ENCODE peak calls at places on chromosomes 5 and 9, in five cellular contexts. N is GM23338, A is HCT116, Z is neural progenitor cell, V is GM12878. F is an unnamed sample. For H4K20me1 and H3K4me1, the result is how much of the 10 kb centered on the place peaks cover.

GRCh38 chr5:21152611-21153010 is 1164.6 kb upstream of the CDH18 start:
- DNase-seq in N (no peak), A (no peak), Z (no peak), V (no peak), F (peak)

GRCh38 chr5:132012385-132013005 is 1.0 kb upstream of the ACSL6 start:
- DNase-seq in N (peak), A (no peak), Z (peak), V (no peak), F (peak)

GRCh38 chr9:97740848-97741821 is 44.0 kb upstream of the XPA start:
- DNase-seq in N (peak), A (no peak), Z (peak), V (no peak), F (peak)

GRCh38 chr5:53930457-53930856 is 370.0 kb downstream of the NDUFS4 start:
- DNase-seq in N (no peak), A (no peak), Z (no peak), V (no peak), F (no peak)

GRCh38 chr5:106876665-106877194 is 794.0 kb downstream of the EFNA5 start:
- DNase-seq in N (peak), A (no peak), Z (peak), V (no peak), F (no peak)

GRCh38 chr9:27572918-27573698 is at the start of gene C9orf72:
- DNase-seq in N (peak), A (no peak), Z (peak), V (no peak), F (peak)

GRCh38 chr9:134525841-134526797 is 115.5 kb upstream of the COL5A1 start:
- DNase-seq in N (no peak), A (no peak), Z (no peak), V (no peak), F (peak)

GRCh38 chr9:85900504-85901201 is 40.3 kb upstream of the NAA35 start:
- DNase-seq in N (peak), A (peak), Z (peak), V (no peak), F (peak)

GRCh38 chr9:119974026-119974425 is 604.8 kb upstream of the BRINP1 start:
- DNase-seq in N (no peak), A (no peak), Z (no peak), V (no peak), F (no peak)

GRCh38 chr5:171492781-171493180 is 73.3 kb downstream of the FGF18 start:
- DNase-seq in N (peak), A (peak), Z (no peak), V (no peak), F (no peak)

GRCh38 chr9:5113994-5114748 is 71.3 kb downstream of the INSL6 start:
- DNase-seq in N (no peak), A (no peak), Z (no peak), V (no peak), F (no peak)

GRCh38 chr5:160894-161540 is 30.3 kb upstream of the LRRC14B start:
- DNase-seq in N (no peak), A (no peak), Z (no peak), V (no peak), F (peak)

GRCh38 chr9:121283856-121284732 is 16.1 kb downstream of the GSN start:
- DNase-seq in N (no peak), A (no peak), Z (peak), V (no peak), F (no peak)

GRCh38 chr5:76820491-76820890 is 1.7 kb downstream of the F2RL1 start:
- DNase-seq in N (no peak), A (no peak), Z (no peak), V (no peak), F (no peak)

GRCh38 chr5:170145462-170145861 is 39.8 kb downstream of the FOXI1 start:
- DNase-seq in N (no peak), A (peak), Z (no peak), V (no peak), F (no peak)

GRCh38 chr5:94969174-94969573 is 315.7 kb downstream of the MCTP1 start:
- DNase-seq in N (peak), A (peak), Z (peak), V (no peak), F (no peak)

GRCh38 chr9:37952731-37953130 is 48.8 kb upstream of the SLC25A51 start:
- DNase-seq in N (no peak), A (no peak), Z (no peak), V (no peak), F (peak)

GRCh38 chr5:40043916-40044315 is 619.1 kb upstream of the DAB2 start:
- DNase-seq in N (no peak), A (no peak), Z (no peak), V (no peak), F (no peak)

GRCh38 chr9:89923961-89924504 is 319.2 kb downstream of the GADD45G start:
- DNase-seq in N (peak), A (no peak), Z (no peak), V (no peak), F (no peak)

GRCh38 chr9:117763314-117763713 is 59.1 kb downstream of the TLR4 start:
- DNase-seq in N (no peak), A (no peak), Z (no peak), V (no peak), F (no peak)

GRCh38 chr5:173969167-173970049 is 19.6 kb upstream of the C5orf47 start:
- DNase-seq in N (no peak), A (no peak), Z (peak), V (no peak), F (peak)

GRCh38 chr5:58462154-58462553 is 2.3 kb upstream of the PLK2 start:
- DNase-seq in N (peak), A (peak), Z (no peak), V (no peak), F (peak)

GRCh38 chr5:122316652-122317051 is 4.6 kb downstream of the SNCAIP start:
- DNase-seq in N (no peak), A (no peak), Z (no peak), V (no peak), F (no peak)

GRCh38 chr5:171676286-171676944 is 109.2 kb upstream of the SMIM23 start:
- DNase-seq in N (no peak), A (no peak), Z (no peak), V (no peak), F (no peak)

GRCh38 chr5:160001457-160001856 is 7.5 kb upstream of the TTC1 start:
- DNase-seq in N (no peak), A (no peak), Z (no peak), V (no peak), F (no peak)

GRCh38 chr5:33994845-33995244 is 10.4 kb upstream of the SLC45A2 start:
- DNase-seq in N (no peak), A (no peak), Z (no peak), V (no peak), F (peak)

GRCh38 chr5:127072861-127073846 is at the start of gene C5orf63:
- DNase-seq in N (peak), A (peak), Z (no peak), V (peak), F (peak)

GRCh38 chr5:1763548-1763911 is 36.1 kb downstream of the MRPL36 start:
- DNase-seq in N (peak), A (peak), Z (peak), V (no peak), F (peak)

GRCh38 chr9:121954477-121955175 is 138.5 kb downstream of the TTLL11 start:
- DNase-seq in N (no peak), A (no peak), Z (no peak), V (no peak), F (no peak)

GRCh38 chr9:132019702-132020101 is 60.0 kb downstream of the MED27 start:
- DNase-seq in N (no peak), A (no peak), Z (no peak), V (no peak), F (no peak)
- H4K20me1 ChIP-seq in N (under half), A (under half), Z (half or more), V (under half), F (half or more)

DNA sequence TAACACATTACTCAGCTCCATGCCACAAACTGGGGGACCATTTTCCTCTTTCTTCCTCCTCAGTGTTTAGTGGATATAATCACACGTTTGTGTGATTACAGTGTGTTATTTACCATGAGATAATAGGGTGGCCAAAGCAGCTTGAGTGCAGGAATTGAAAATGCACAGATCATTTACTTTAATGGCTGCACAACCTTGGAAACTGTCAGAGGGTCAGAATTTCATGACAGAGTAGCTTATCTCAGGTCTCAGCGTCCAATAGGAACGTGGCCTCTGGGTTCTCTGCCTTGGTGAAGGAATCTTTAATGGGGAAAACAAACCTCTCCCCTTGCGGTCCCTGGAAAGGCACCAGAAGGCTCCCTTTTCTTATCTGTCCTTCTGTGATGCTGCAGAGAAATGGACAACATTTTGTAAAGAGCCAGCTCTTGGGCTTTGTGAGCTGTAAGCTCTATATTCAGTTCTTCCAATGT is 87.4 kb upstream of the CD180 start:
- DNase-seq in N (no peak), A (no peak), Z (no peak), V (no peak), F (no peak)
- H3K4me1 ChIP-seq in N (under half), A (under half), Z (under half), V (under half), F (under half)

DNA sequence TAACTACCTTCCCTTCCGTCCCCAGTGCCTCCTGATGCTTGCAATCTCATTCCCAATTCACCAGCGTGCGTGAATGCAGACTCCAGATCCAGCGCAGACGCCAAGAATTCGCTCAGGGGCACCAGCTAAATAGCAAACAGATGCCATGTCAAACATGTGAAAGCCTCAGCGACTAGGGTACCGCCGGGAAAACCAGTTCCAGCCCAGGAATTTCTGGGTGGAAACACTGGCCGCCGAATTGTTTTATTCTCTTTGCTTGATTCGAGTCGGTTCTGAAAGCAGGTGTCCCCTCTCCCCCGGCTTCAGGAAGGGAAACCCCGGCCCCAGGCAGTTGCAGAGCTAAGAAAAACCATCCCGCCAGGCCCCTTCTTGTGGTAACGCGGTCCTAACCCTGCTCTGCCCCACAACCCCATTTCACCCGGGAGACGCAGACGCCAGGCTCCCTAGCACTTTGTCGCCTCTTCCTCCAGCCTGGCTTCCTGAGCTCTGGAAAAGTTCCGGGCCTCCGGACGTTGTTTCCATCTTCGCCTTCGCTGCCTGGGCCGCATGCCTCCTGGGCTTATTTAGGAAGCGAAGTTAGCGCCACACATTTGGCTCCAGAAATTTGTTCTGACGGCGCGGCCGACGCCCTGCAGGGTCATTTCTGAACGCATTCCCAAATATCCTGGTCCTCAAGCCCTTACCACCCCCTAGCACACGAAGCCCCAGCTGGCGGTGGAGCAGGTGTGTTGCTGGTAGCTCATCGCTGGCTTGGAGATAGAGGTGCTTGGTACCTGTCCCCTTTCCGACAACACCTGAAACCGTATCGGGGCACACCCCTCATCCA is 649 bp upstream of the LVRN start:
- DNase-seq in N (peak), A (no peak), Z (peak), V (no peak), F (peak)
- H2AFZ ChIP-seq in N (peak), A (no peak), Z (peak), V (no peak), F (peak)

DNA sequence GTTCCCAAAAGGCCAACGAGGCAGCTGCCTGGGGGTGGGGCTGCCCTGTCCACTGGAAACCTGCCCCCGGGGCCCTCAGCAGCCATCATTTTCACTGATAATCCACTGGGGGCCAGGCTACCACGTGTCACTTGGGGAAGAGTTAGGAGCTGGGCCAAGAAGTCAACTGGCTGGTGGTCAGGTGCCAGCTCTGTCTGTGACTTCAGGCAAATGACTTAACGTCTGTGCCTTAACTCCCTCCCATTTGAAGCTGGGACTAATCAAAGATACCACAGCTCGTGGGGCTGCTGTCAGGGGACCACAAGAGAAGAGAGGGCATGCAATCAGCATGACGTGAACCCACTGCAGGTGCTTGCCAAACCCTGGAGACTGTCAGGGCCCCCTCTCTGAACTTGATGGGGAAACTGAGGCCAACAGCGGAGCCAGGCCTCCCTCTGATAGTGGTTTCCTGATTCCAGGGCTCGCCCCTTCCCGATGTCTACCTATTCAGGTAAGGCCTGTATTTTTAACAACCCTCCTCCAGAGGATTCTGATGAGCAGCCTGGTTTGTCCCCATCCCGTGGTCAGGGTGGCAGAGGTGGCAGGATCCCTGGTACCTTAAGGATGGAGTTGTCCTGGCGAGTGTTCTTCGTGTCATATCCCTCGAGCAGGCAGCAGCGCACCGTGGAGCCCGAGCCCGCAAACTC is 12.3 kb upstream of the DPM2 start:
- DNase-seq in N (no peak), A (no peak), Z (no peak), V (no peak), F (no peak)
- H4K20me1 ChIP-seq in N (under half), A (under half), Z (half or more), V (under half), F (under half)

GRCh38 chr5:93598997-93599371 is 16.0 kb downstream of the NR2F1 start:
- DNase-seq in N (no peak), A (no peak), Z (peak), V (no peak), F (no peak)

GRCh38 chr5:93600409-93601052 is 17.5 kb downstream of the NR2F1 start:
- DNase-seq in N (no peak), A (no peak), Z (peak), V (no peak), F (no peak)

GRCh38 chr5:93601053-93601429 is 18.0 kb downstream of the NR2F1 start:
- DNase-seq in N (no peak), A (no peak), Z (peak), V (no peak), F (no peak)

GRCh38 chr5:93598141-93598996 is 15.3 kb downstream of the NR2F1 start:
- DNase-seq in N (no peak), A (no peak), Z (peak), V (no peak), F (no peak)

DNA sequence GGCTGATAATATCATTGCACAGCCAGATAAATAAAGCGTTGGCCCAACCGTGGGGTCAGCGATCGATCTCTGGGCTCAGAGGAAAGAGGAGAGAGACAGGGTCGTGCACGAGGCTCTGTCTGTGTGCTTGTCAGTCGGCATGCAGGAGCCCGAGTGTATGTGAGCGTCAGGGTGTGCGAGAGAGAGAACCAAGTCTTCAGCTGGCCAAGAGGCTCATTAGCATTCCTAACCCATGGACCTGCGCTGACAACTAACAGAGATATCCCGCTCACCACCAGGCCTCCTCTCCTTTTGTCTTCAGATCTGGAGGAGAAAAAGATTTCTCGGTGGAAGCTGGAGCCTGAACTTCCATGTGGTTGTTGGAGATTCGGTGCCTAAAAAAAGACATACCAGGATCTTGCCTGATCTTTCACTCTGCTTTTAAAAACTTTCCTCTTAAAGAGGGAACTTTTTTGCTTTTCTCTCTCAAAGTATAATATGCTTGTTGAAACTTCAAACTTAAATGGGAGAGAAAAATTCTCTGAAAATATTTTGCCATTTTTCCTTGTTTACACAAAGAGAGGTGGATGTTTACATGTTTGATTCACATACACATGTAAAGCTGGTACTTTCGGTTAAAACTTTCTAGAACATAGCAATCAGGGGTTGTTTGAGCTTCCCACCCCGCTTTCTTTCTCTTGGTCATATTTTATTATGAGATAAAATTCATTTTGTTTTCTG is 16.6 kb downstream of the NR2F1 start:
- DNase-seq in N (peak), A (no peak), Z (peak), V (no peak), F (no peak)
- H3K4me1 ChIP-seq in N (half or more), A (under half), Z (half or more), V (under half), F (under half)

DNA sequence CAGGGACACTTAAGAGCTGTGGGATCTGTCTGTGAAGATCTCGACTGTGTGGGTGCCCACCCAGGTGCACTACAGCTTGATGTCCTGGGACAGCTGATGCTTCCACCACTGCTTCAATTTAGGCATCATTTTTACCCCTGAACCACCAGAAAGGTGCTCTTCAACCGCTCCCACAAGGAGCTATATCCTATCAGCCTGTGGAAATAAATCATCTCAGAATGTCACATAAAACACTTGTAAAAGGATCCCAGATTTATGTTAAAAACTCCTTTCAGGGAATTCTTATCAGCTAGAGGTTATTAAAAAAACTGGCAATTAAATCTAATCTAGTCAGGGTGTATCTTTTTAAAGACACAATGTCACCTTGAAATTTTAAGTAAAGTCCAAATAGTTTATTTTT is 82.7 kb upstream of the PCA3 start:
- DNase-seq in N (no peak), A (no peak), Z (no peak), V (no peak), F (no peak)
- H2AFZ ChIP-seq in N (no peak), A (no peak), Z (no peak), V (no peak), F (peak)

DNA sequence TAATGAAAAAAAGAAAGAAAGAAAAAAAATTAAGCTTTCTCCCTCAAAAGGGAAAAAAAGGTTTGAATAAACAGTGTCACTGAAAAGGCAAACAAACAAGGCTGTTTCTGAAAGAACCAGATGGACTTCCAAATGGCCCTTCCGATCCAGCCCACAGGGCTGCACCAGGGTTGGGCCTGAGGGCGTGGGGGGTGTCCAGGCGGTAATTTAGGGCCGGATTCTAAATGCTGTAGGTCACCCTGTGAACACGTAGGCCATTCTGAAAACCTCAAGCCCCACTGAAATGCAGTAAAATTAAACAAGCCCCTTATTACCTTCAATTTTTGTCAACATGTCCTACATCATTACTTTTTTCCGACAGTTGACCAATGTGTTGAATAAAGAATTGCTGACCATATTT is 132.1 kb downstream of the HSD17B3 start:
- DNase-seq in N (no peak), A (no peak), Z (peak), V (no peak), F (no peak)
- H4K20me1 ChIP-seq in N (under half), A (under half), Z (under half), V (under half), F (under half)

DNA sequence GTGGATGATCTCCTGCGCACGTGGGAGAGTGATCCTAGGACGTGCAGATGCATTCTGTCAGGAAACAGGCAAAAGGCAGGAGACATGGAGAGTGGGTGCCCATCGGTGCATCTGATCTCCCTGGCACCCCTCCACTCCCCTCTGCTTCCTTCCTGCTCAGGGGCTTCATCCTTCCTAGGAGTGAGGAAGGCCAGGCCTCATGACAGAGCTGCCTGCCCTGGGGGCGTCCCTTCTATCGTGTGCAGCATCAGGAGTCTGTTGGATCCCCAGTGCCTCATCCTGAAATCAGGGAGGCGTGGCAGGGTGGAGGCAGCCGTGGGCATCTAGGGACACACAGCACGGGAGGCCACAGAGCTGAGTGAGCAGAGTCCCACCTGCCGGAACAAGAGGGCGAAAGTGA is 30.1 kb downstream of the UBE2QL1 start:
- DNase-seq in N (no peak), A (no peak), Z (no peak), V (no peak), F (no peak)
- H3K4me1 ChIP-seq in N (under half), A (under half), Z (under half), V (under half), F (under half)

F was measured in osteoblast.